ENCODE peak calls at places on chromosomes 13 and 19, in eight cellular contexts. One of them, this sample, is unnamed.

GRCh38 chr19:33241530-33242101 is 16.0 kb upstream of the SLC7A10 start:
- DNase-seq in K562: peak; percentile 60
- DNase-seq in body of pancreas: peak; percentile 30
- DNase-seq in CD8-positive, alpha-beta memory T cell: no peak
- DNase-seq in mesenchymal stem cell: no peak
- DNase-seq in neural progenitor cell: peak; percentile 55
- DNase-seq in left lung: peak; percentile 76
- DNase-seq in HCT116: no peak
- DNase-seq in this sample: peak; percentile 58

GRCh38 chr19:7932276-7932929 is 6.5 kb upstream of the CTXN1 start:
- DNase-seq in body of pancreas: no peak
- DNase-seq in mesenchymal stem cell: no peak
- DNase-seq in CD8-positive, alpha-beta memory T cell: no peak
- DNase-seq in neural progenitor cell: no peak
- DNase-seq in left lung: peak; percentile 60
- DNase-seq in K562: no peak
- DNase-seq in HCT116: no peak
- DNase-seq in this sample: no peak

GRCh38 chr19:14248578-14249011 is 42.6 kb upstream of the ADGRL1 start:
- DNase-seq in mesenchymal stem cell: peak; percentile 55
- DNase-seq in K562: peak; percentile 26
- DNase-seq in neural progenitor cell: peak; percentile 93
- DNase-seq in HCT116: no peak
- DNase-seq in body of pancreas: peak; percentile 19
- DNase-seq in left lung: no peak
- DNase-seq in CD8-positive, alpha-beta memory T cell: peak; percentile 56
- DNase-seq in this sample: peak; percentile 11

GRCh38 chr13:93794197-93794885 is 567.7 kb downstream of the GPC6 start:
- DNase-seq in K562: no peak
- DNase-seq in mesenchymal stem cell: no peak
- DNase-seq in neural progenitor cell: no peak
- DNase-seq in body of pancreas: no peak
- DNase-seq in HCT116: no peak
- DNase-seq in CD8-positive, alpha-beta memory T cell: no peak
- DNase-seq in left lung: no peak
- DNase-seq in this sample: no peak

GRCh38 chr19:11254662-11255061 is 7.7 kb downstream of the DOCK6 start:
- DNase-seq in neural progenitor cell: no peak
- DNase-seq in HCT116: no peak
- DNase-seq in K562: no peak
- DNase-seq in left lung: no peak
- DNase-seq in mesenchymal stem cell: no peak
- DNase-seq in CD8-positive, alpha-beta memory T cell: no peak
- DNase-seq in body of pancreas: no peak
- DNase-seq in this sample: no peak

GRCh38 chr19:56333506-56333905 is 18.9 kb upstream of the ZSCAN5A start:
- DNase-seq in CD8-positive, alpha-beta memory T cell: no peak
- DNase-seq in HCT116: peak; percentile 48
- DNase-seq in left lung: no peak
- DNase-seq in mesenchymal stem cell: peak; percentile 70
- DNase-seq in K562: peak; percentile 52
- DNase-seq in body of pancreas: peak; percentile 43
- DNase-seq in neural progenitor cell: peak; percentile 48
- DNase-seq in this sample: peak; percentile 68

GRCh38 chr13:40376296-40376849 is 290.1 kb downstream of the FOXO1 start:
- DNase-seq in HCT116: no peak
- DNase-seq in left lung: no peak
- DNase-seq in neural progenitor cell: no peak
- DNase-seq in mesenchymal stem cell: no peak
- DNase-seq in CD8-positive, alpha-beta memory T cell: no peak
- DNase-seq in body of pancreas: no peak
- DNase-seq in K562: no peak
- DNase-seq in this sample: no peak

GRCh38 chr13:48144413-48145035 is 49.6 kb upstream of the MED4 start:
- DNase-seq in left lung: no peak
- DNase-seq in K562: no peak
- DNase-seq in body of pancreas: peak; percentile 26
- DNase-seq in CD8-positive, alpha-beta memory T cell: no peak
- DNase-seq in mesenchymal stem cell: no peak
- DNase-seq in neural progenitor cell: no peak
- DNase-seq in HCT116: no peak
- DNase-seq in this sample: peak; percentile 26

GRCh38 chr19:3392480-3392879 is 26.1 kb downstream of the NFIC start:
- DNase-seq in body of pancreas: no peak
- DNase-seq in CD8-positive, alpha-beta memory T cell: no peak
- DNase-seq in neural progenitor cell: no peak
- DNase-seq in left lung: no peak
- DNase-seq in mesenchymal stem cell: no peak
- DNase-seq in HCT116: no peak
- DNase-seq in K562: no peak
- DNase-seq in this sample: no peak

GRCh38 chr13:32039056-32039455 is 7.5 kb downstream of the FRY start:
- DNase-seq in HCT116: no peak
- DNase-seq in CD8-positive, alpha-beta memory T cell: no peak
- DNase-seq in K562: no peak
- DNase-seq in body of pancreas: no peak
- DNase-seq in neural progenitor cell: no peak
- DNase-seq in mesenchymal stem cell: no peak
- DNase-seq in left lung: no peak
- DNase-seq in this sample: no peak

GRCh38 chr19:1873524-1874473 is 10.4 kb upstream of the KLF16 start:
- DNase-seq in CD8-positive, alpha-beta memory T cell: no peak
- DNase-seq in body of pancreas: peak; percentile 68
- DNase-seq in mesenchymal stem cell: no peak
- DNase-seq in HCT116: no peak
- DNase-seq in neural progenitor cell: no peak
- DNase-seq in left lung: no peak
- DNase-seq in K562: peak; percentile 54
- DNase-seq in this sample: no peak

GRCh38 chr13:98447881-98448641 is 128.8 kb downstream of the STK24 start:
- DNase-seq in HCT116: peak; percentile 34
- DNase-seq in neural progenitor cell: peak; percentile 90
- DNase-seq in body of pancreas: no peak
- DNase-seq in mesenchymal stem cell: peak; percentile 54
- DNase-seq in CD8-positive, alpha-beta memory T cell: no peak
- DNase-seq in left lung: no peak
- DNase-seq in K562: peak; percentile 29
- DNase-seq in this sample: no peak

GRCh38 chr19:44626067-44626624 is 12.8 kb downstream of the IGSF23 start:
- DNase-seq in mesenchymal stem cell: peak; percentile 84
- DNase-seq in neural progenitor cell: no peak
- DNase-seq in left lung: no peak
- DNase-seq in HCT116: peak; percentile 66
- DNase-seq in CD8-positive, alpha-beta memory T cell: no peak
- DNase-seq in body of pancreas: peak; percentile 79
- DNase-seq in K562: no peak
- DNase-seq in this sample: peak; percentile 17

GRCh38 chr13:99288069-99288468 is 19.1 kb downstream of the GPR183 start:
- DNase-seq in neural progenitor cell: no peak
- DNase-seq in body of pancreas: no peak
- DNase-seq in HCT116: no peak
- DNase-seq in CD8-positive, alpha-beta memory T cell: no peak
- DNase-seq in left lung: no peak
- DNase-seq in K562: no peak
- DNase-seq in mesenchymal stem cell: no peak
- DNase-seq in this sample: no peak

GRCh38 chr19:17982430-17982829 is 15.5 kb downstream of the KCNN1 start:
- DNase-seq in CD8-positive, alpha-beta memory T cell: no peak
- DNase-seq in neural progenitor cell: no peak
- DNase-seq in left lung: no peak
- DNase-seq in HCT116: no peak
- DNase-seq in K562: no peak
- DNase-seq in body of pancreas: no peak
- DNase-seq in mesenchymal stem cell: no peak
- DNase-seq in this sample: no peak

GRCh38 chr19:28514166-28514565 is 698.8 kb downstream of the UQCRFS1 start:
- DNase-seq in HCT116: no peak
- DNase-seq in body of pancreas: no peak
- DNase-seq in left lung: no peak
- DNase-seq in mesenchymal stem cell: no peak
- DNase-seq in neural progenitor cell: no peak
- DNase-seq in K562: no peak
- DNase-seq in CD8-positive, alpha-beta memory T cell: no peak
- DNase-seq in this sample: no peak

GRCh38 chr13:35994131-35994966 is 136.8 kb downstream of the DCLK1 start:
- DNase-seq in body of pancreas: peak; percentile 73
- DNase-seq in HCT116: no peak
- DNase-seq in K562: no peak
- DNase-seq in mesenchymal stem cell: no peak
- DNase-seq in CD8-positive, alpha-beta memory T cell: no peak
- DNase-seq in left lung: no peak
- DNase-seq in neural progenitor cell: no peak
- DNase-seq in this sample: no peak

GRCh38 chr13:23858586-23858985 is 30.6 kb downstream of the MIPEP start:
- DNase-seq in neural progenitor cell: no peak
- DNase-seq in mesenchymal stem cell: no peak
- DNase-seq in body of pancreas: no peak
- DNase-seq in left lung: no peak
- DNase-seq in CD8-positive, alpha-beta memory T cell: no peak
- DNase-seq in HCT116: no peak
- DNase-seq in K562: no peak
- DNase-seq in this sample: no peak

GRCh38 chr13:68176486-68176885 is 946.4 kb upstream of the PCDH9 start:
- DNase-seq in body of pancreas: no peak
- DNase-seq in neural progenitor cell: no peak
- DNase-seq in left lung: no peak
- DNase-seq in CD8-positive, alpha-beta memory T cell: no peak
- DNase-seq in mesenchymal stem cell: peak; percentile 76
- DNase-seq in K562: no peak
- DNase-seq in HCT116: peak; percentile 4
- DNase-seq in this sample: no peak

GRCh38 chr13:84470528-84470927 is 588.3 kb upstream of the SLITRK1 start:
- DNase-seq in left lung: no peak
- DNase-seq in K562: no peak
- DNase-seq in neural progenitor cell: no peak
- DNase-seq in body of pancreas: no peak
- DNase-seq in HCT116: no peak
- DNase-seq in CD8-positive, alpha-beta memory T cell: no peak
- DNase-seq in mesenchymal stem cell: no peak
- DNase-seq in this sample: no peak

GRCh38 chr13:112699318-112699918 is 9.6 kb downstream of the ATP11A start:
- DNase-seq in body of pancreas: no peak
- DNase-seq in left lung: peak; percentile 34
- DNase-seq in neural progenitor cell: no peak
- DNase-seq in CD8-positive, alpha-beta memory T cell: no peak
- DNase-seq in mesenchymal stem cell: no peak
- DNase-seq in HCT116: no peak
- DNase-seq in K562: no peak
- DNase-seq in this sample: no peak

GRCh38 chr19:49496574-49497008 is 357 bp downstream of the RPS11 start:
- DNase-seq in K562: no peak
- DNase-seq in mesenchymal stem cell: no peak
- DNase-seq in body of pancreas: no peak
- DNase-seq in left lung: no peak
- DNase-seq in HCT116: no peak
- DNase-seq in neural progenitor cell: no peak
- DNase-seq in CD8-positive, alpha-beta memory T cell: no peak
- DNase-seq in this sample: no peak

GRCh38 chr19:49498475-49498874 is 2.2 kb downstream of the RPS11 start:
- DNase-seq in CD8-positive, alpha-beta memory T cell: no peak
- DNase-seq in neural progenitor cell: no peak
- DNase-seq in left lung: no peak
- DNase-seq in K562: no peak
- DNase-seq in mesenchymal stem cell: no peak
- DNase-seq in body of pancreas: no peak
- DNase-seq in HCT116: no peak
- DNase-seq in this sample: no peak

GRCh38 chr19:49497047-49497789 is 984 bp downstream of the RPS11 start:
- DNase-seq in neural progenitor cell: peak; percentile 69
- DNase-seq in mesenchymal stem cell: peak; percentile 58
- DNase-seq in CD8-positive, alpha-beta memory T cell: peak; percentile 83
- DNase-seq in K562: peak; percentile 56
- DNase-seq in left lung: peak; percentile 90
- DNase-seq in body of pancreas: peak; percentile 61
- DNase-seq in HCT116: no peak
- DNase-seq in this sample: peak; percentile 88

GRCh38 chr19:49497790-49498106 is 1.5 kb downstream of the RPS11 start:
- DNase-seq in CD8-positive, alpha-beta memory T cell: no peak
- DNase-seq in neural progenitor cell: no peak
- DNase-seq in body of pancreas: no peak
- DNase-seq in HCT116: no peak
- DNase-seq in mesenchymal stem cell: no peak
- DNase-seq in K562: no peak
- DNase-seq in left lung: no peak
- DNase-seq in this sample: no peak

GRCh38 chr19:49499030-49499670 is 2.9 kb downstream of the RPS11 start:
- DNase-seq in K562: peak; percentile 35
- DNase-seq in HCT116: no peak
- DNase-seq in neural progenitor cell: no peak
- DNase-seq in left lung: no peak
- DNase-seq in mesenchymal stem cell: no peak
- DNase-seq in CD8-positive, alpha-beta memory T cell: no peak
- DNase-seq in body of pancreas: no peak
- DNase-seq in this sample: no peak
- H3K4me1 ChIP-seq in K562: peaks cover 35% of the 10 kb centered on the region
- H3K4me1 ChIP-seq in HCT116: peaks cover 53% of the 10 kb centered on the region
- H3K4me1 ChIP-seq in neural progenitor cell: peaks cover 22% of the 10 kb centered on the region
- H3K4me1 ChIP-seq in left lung: peaks cover 25% of the 10 kb centered on the region
- H3K4me1 ChIP-seq in mesenchymal stem cell: peaks cover 28% of the 10 kb centered on the region
- H3K4me1 ChIP-seq in CD8-positive, alpha-beta memory T cell: peaks cover 50% of the 10 kb centered on the region
- H3K4me1 ChIP-seq in body of pancreas: peaks cover 44% of the 10 kb centered on the region
- H3K4me1 ChIP-seq in this sample: peaks cover 13% of the 10 kb centered on the region

DNA sequence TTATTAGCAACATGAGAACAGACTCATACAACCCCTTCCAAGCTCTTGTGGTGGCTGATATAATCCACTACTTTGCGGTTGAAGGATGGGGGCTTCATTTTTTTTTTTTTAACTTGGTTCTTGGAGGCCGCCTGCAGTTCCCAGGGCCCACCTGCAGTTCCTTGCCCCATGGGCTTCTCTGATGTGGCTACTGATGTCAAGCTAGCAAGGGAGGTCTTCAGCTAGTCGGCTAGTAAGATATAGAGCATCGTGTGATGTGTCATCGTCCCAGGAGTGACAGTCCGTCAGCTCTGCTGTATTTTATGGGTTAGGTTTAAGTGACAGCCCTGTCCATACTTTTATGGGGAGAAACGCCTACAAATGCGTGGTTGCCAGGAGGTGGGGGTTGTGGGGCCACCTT is 26.1 kb downstream of the UHRF1 start:
- DNase-seq in K562: no peak
- DNase-seq in left lung: no peak
- DNase-seq in HCT116: no peak
- DNase-seq in neural progenitor cell: no peak
- DNase-seq in body of pancreas: no peak
- DNase-seq in CD8-positive, alpha-beta memory T cell: no peak
- DNase-seq in mesenchymal stem cell: no peak
- DNase-seq in this sample: no peak
- H3K36me3 ChIP-seq in K562: peaks cover 84% of the 10 kb centered on the region
- H3K36me3 ChIP-seq in left lung: no peaks in the 10 kb centered on the region
- H3K36me3 ChIP-seq in HCT116: peaks cover 44% of the 10 kb centered on the region
- H3K36me3 ChIP-seq in neural progenitor cell: no peaks in the 10 kb centered on the region
- H3K36me3 ChIP-seq in body of pancreas: no peaks in the 10 kb centered on the region
- H3K36me3 ChIP-seq in CD8-positive, alpha-beta memory T cell: no peaks in the 10 kb centered on the region
- H3K36me3 ChIP-seq in mesenchymal stem cell: peaks cover 31% of the 10 kb centered on the region
- H3K36me3 ChIP-seq in this sample: no peaks in the 10 kb centered on the region

GRCh38 chr19:16074488-16075365 is 1.6 kb upstream of the TPM4 start:
- DNase-seq in left lung: no peak
- DNase-seq in HCT116: no peak
- DNase-seq in K562: no peak
- DNase-seq in neural progenitor cell: no peak
- DNase-seq in mesenchymal stem cell: no peak
- DNase-seq in body of pancreas: no peak
- DNase-seq in CD8-positive, alpha-beta memory T cell: no peak
- DNase-seq in this sample: no peak
- H3K4me1 ChIP-seq in left lung: peaks cover 27% of the 10 kb centered on the region
- H3K4me1 ChIP-seq in HCT116: peaks cover 57% of the 10 kb centered on the region
- H3K4me1 ChIP-seq in K562: peaks cover 38% of the 10 kb centered on the region
- H3K4me1 ChIP-seq in neural progenitor cell: peaks cover 22% of the 10 kb centered on the region
- H3K4me1 ChIP-seq in mesenchymal stem cell: peaks cover 8% of the 10 kb centered on the region
- H3K4me1 ChIP-seq in body of pancreas: peaks cover 35% of the 10 kb centered on the region
- H3K4me1 ChIP-seq in CD8-positive, alpha-beta memory T cell: peaks cover 74% of the 10 kb centered on the region
- H3K4me1 ChIP-seq in this sample: peaks cover 12% of the 10 kb centered on the region

GRCh38 chr13:110455444-110455843 is 106.1 kb downstream of the RAB20 start:
- DNase-seq in HCT116: no peak
- DNase-seq in mesenchymal stem cell: no peak
- DNase-seq in neural progenitor cell: no peak
- DNase-seq in K562: no peak
- DNase-seq in left lung: no peak
- DNase-seq in body of pancreas: peak; percentile 3
- DNase-seq in CD8-positive, alpha-beta memory T cell: no peak
- DNase-seq in this sample: no peak
- H3K36me3 ChIP-seq in HCT116: no peaks in the 10 kb centered on the region
- H3K36me3 ChIP-seq in mesenchymal stem cell: peaks cover 63% of the 10 kb centered on the region
- H3K36me3 ChIP-seq in neural progenitor cell: no peaks in the 10 kb centered on the region
- H3K36me3 ChIP-seq in K562: no peaks in the 10 kb centered on the region
- H3K36me3 ChIP-seq in left lung: no peaks in the 10 kb centered on the region
- H3K36me3 ChIP-seq in body of pancreas: no peaks in the 10 kb centered on the region
- H3K36me3 ChIP-seq in CD8-positive, alpha-beta memory T cell: no peaks in the 10 kb centered on the region
- H3K36me3 ChIP-seq in this sample: peaks cover 3% of the 10 kb centered on the region

This sample was measured in small intestine.